ENCODE peak calls at places on chromosomes 16 and 17, in seven cellular contexts. T, L, U, N, H, Y and X are unnamed samples.

GRCh38 chr16:74309789-74310781 is 13.5 kb downstream of the PSMD7 start:
- DNase-seq in T (peak), L (no peak), U (peak), N (no peak), H (no peak), Y (peak), X (no peak)

GRCh38 chr16:19879241-19879792 is 5.3 kb downstream of the GPRC5B start:
- DNase-seq in T (no peak), L (no peak), U (no peak), N (no peak), H (no peak), Y (no peak), X (peak)

GRCh38 chr17:15478845-15479244 is 11.4 kb upstream of the CDRT4 start:
- DNase-seq in T (no peak), L (no peak), U (no peak), N (no peak), H (no peak), Y (no peak), X (no peak)

GRCh38 chr16:31215287-31216115 is 1.4 kb downstream of the PYDC1 start:
- DNase-seq in T (no peak), L (no peak), U (peak), N (peak), H (no peak), Y (no peak), X (peak)

GRCh38 chr16:88649924-88650748 is 717 bp downstream of the CYBA start:
- DNase-seq in T (peak), L (no peak), U (no peak), N (peak), H (no peak), Y (no peak), X (no peak)

GRCh38 chr17:77436058-77436442 is 295.3 kb downstream of the SEC14L1 start:
- DNase-seq in T (no peak), L (no peak), U (peak), N (no peak), H (no peak), Y (no peak), X (peak)

GRCh38 chr17:26792486-26792885 is 501.4 kb upstream of the WSB1 start:
- DNase-seq in T (no peak), L (no peak), U (no peak), N (no peak), H (no peak), Y (no peak), X (no peak)

GRCh38 chr17:3865166-3865565 is 19.1 kb upstream of the NCBP3 start:
- DNase-seq in T (no peak), L (no peak), U (no peak), N (no peak), H (no peak), Y (peak), X (no peak)

GRCh38 chr17:74272731-74273201 is 1.3 kb upstream of the DNAI2 start:
- DNase-seq in T (no peak), L (no peak), U (no peak), N (no peak), H (no peak), Y (no peak), X (no peak)

GRCh38 chr16:57815987-57816745 is 13.9 kb upstream of the KIFC3 start:
- DNase-seq in T (peak), L (peak), U (no peak), N (peak), H (peak), Y (peak), X (peak)

GRCh38 chr16:68076560-68076959 is 8.6 kb upstream of the NFATC3 start:
- DNase-seq in T (no peak), L (no peak), U (no peak), N (no peak), H (no peak), Y (no peak), X (no peak)

GRCh38 chr17:13510062-13510461 is 91.7 kb downstream of the HS3ST3A1 start:
- DNase-seq in T (no peak), L (no peak), U (no peak), N (no peak), H (no peak), Y (no peak), X (no peak)

GRCh38 chr17:50661795-50662391 is 27.2 kb downstream of the ABCC3 start:
- DNase-seq in T (no peak), L (no peak), U (peak), N (no peak), H (no peak), Y (no peak), X (no peak)

GRCh38 chr17:68389041-68389440 is 68.3 kb downstream of the WIPI1 start:
- DNase-seq in T (no peak), L (no peak), U (no peak), N (no peak), H (no peak), Y (no peak), X (no peak)

GRCh38 chr16:67206838-67207115 is 7.8 kb downstream of the ELMO3 start:
- DNase-seq in T (no peak), L (no peak), U (no peak), N (no peak), H (no peak), Y (no peak), X (no peak)